ENCODE peak calls at places on chromosomes 16 and 17, in four cellular contexts. One of them, this sample, is unnamed.

GRCh38 chr16:15949210-15950166 is at the start of gene ABCC1:
- DNase-seq in heart right ventricle: peak; percentile 23
- DNase-seq in CD8-positive, alpha-beta memory T cell: peak; percentile 42
- DNase-seq in Peyer's patch: peak; percentile 71
- DNase-seq in this sample: no peak

GRCh38 chr17:37841232-37841631 is 83.0 kb upstream of the TBC1D3K start:
- DNase-seq in Peyer's patch: no peak
- DNase-seq in CD8-positive, alpha-beta memory T cell: no peak
- DNase-seq in heart right ventricle: no peak
- DNase-seq in this sample: no peak

GRCh38 chr16:14378131-14378551 is 251.9 kb downstream of the PARN start:
- DNase-seq in CD8-positive, alpha-beta memory T cell: no peak
- DNase-seq in heart right ventricle: no peak
- DNase-seq in Peyer's patch: no peak
- DNase-seq in this sample: no peak

GRCh38 chr16:1528921-1529537 is 4.4 kb upstream of the TMEM204 start:
- DNase-seq in heart right ventricle: no peak
- DNase-seq in CD8-positive, alpha-beta memory T cell: no peak
- DNase-seq in Peyer's patch: no peak
- DNase-seq in this sample: no peak

GRCh38 chr16:5323284-5323683 is 225.7 kb upstream of the EEF2KMT start:
- DNase-seq in CD8-positive, alpha-beta memory T cell: no peak
- DNase-seq in heart right ventricle: no peak
- DNase-seq in Peyer's patch: no peak
- DNase-seq in this sample: peak; percentile 29

GRCh38 chr17:27651411-27652345 is 20.7 kb downstream of the LGALS9 start:
- DNase-seq in heart right ventricle: peak; percentile 67
- DNase-seq in Peyer's patch: peak; percentile 89
- DNase-seq in CD8-positive, alpha-beta memory T cell: peak; percentile 53
- DNase-seq in this sample: peak; percentile 27

GRCh38 chr16:80883159-80883642 is 78.8 kb upstream of the CDYL2 start:
- DNase-seq in Peyer's patch: peak; percentile 69
- DNase-seq in heart right ventricle: no peak
- DNase-seq in CD8-positive, alpha-beta memory T cell: no peak
- DNase-seq in this sample: no peak

GRCh38 chr17:82696259-82696658 is 2.2 kb downstream of the RAB40B start:
- DNase-seq in CD8-positive, alpha-beta memory T cell: no peak
- DNase-seq in heart right ventricle: no peak
- DNase-seq in Peyer's patch: no peak
- DNase-seq in this sample: no peak

GRCh38 chr16:70159355-70160348 is 13.9 kb upstream of the CLEC18C start:
- DNase-seq in Peyer's patch: no peak
- DNase-seq in heart right ventricle: peak; percentile 3
- DNase-seq in CD8-positive, alpha-beta memory T cell: no peak
- DNase-seq in this sample: no peak

GRCh38 chr17:50211249-50212120 is 10.1 kb upstream of the COL1A1 start:
- DNase-seq in heart right ventricle: no peak
- DNase-seq in CD8-positive, alpha-beta memory T cell: no peak
- DNase-seq in Peyer's patch: peak; percentile 29
- DNase-seq in this sample: no peak

GRCh38 chr16:85401917-85402766 is 211.0 kb upstream of the GSE1 start:
- DNase-seq in heart right ventricle: no peak
- DNase-seq in CD8-positive, alpha-beta memory T cell: no peak
- DNase-seq in Peyer's patch: peak; percentile 42
- DNase-seq in this sample: no peak

GRCh38 chr16:49834496-49835009 is 21.4 kb downstream of the ZNF423 start:
- DNase-seq in Peyer's patch: no peak
- DNase-seq in heart right ventricle: peak; percentile 64
- DNase-seq in CD8-positive, alpha-beta memory T cell: no peak
- DNase-seq in this sample: no peak

GRCh38 chr16:71426880-71427615 is 14.8 kb downstream of the TLE7 start:
- DNase-seq in heart right ventricle: no peak
- DNase-seq in Peyer's patch: no peak
- DNase-seq in CD8-positive, alpha-beta memory T cell: no peak
- DNase-seq in this sample: no peak
- H3K4me3 ChIP-seq in heart right ventricle: no peak overlapping the region
- H3K4me3 ChIP-seq in Peyer's patch: no peak overlapping the region
- H3K4me3 ChIP-seq in CD8-positive, alpha-beta memory T cell: no peak overlapping the region
- H3K4me3 ChIP-seq in this sample: no peak overlapping the region

GRCh38 chr16:67449328-67449727 is 18.4 kb downstream of the HSD11B2 start:
- DNase-seq in heart right ventricle: peak; percentile 71
- DNase-seq in Peyer's patch: no peak
- DNase-seq in CD8-positive, alpha-beta memory T cell: no peak
- DNase-seq in this sample: no peak
- H3K27ac ChIP-seq in heart right ventricle: peak overlapping the region; percentile 45
- H3K27ac ChIP-seq in Peyer's patch: peak overlapping the region; percentile 90
- H3K27ac ChIP-seq in CD8-positive, alpha-beta memory T cell: no peak overlapping the region
- H3K27ac ChIP-seq in this sample: no peak overlapping the region

GRCh38 chr17:80763293-80763867 is 218.7 kb downstream of the RPTOR start:
- DNase-seq in heart right ventricle: no peak
- DNase-seq in Peyer's patch: no peak
- DNase-seq in CD8-positive, alpha-beta memory T cell: no peak
- DNase-seq in this sample: no peak
- H3K4me3 ChIP-seq in heart right ventricle: no peak overlapping the region
- H3K4me3 ChIP-seq in Peyer's patch: no peak overlapping the region
- H3K4me3 ChIP-seq in CD8-positive, alpha-beta memory T cell: peak overlapping the region; percentile 17
- H3K4me3 ChIP-seq in this sample: no peak overlapping the region

GRCh38 chr17:43710101-43710500 is 48.4 kb upstream of the MEOX1 start:
- DNase-seq in Peyer's patch: no peak
- DNase-seq in heart right ventricle: no peak
- DNase-seq in CD8-positive, alpha-beta memory T cell: no peak
- DNase-seq in this sample: no peak

GRCh38 chr17:43717913-43718312 is 40.7 kb downstream of the SOST start:
- DNase-seq in heart right ventricle: no peak
- DNase-seq in CD8-positive, alpha-beta memory T cell: no peak
- DNase-seq in Peyer's patch: no peak
- DNase-seq in this sample: no peak

GRCh38 chr17:43714338-43715149 is 44.0 kb downstream of the SOST start:
- DNase-seq in heart right ventricle: no peak
- DNase-seq in Peyer's patch: no peak
- DNase-seq in CD8-positive, alpha-beta memory T cell: no peak
- DNase-seq in this sample: no peak

GRCh38 chr17:43712397-43712796 is 46.2 kb downstream of the SOST start:
- DNase-seq in heart right ventricle: no peak
- DNase-seq in Peyer's patch: no peak
- DNase-seq in CD8-positive, alpha-beta memory T cell: no peak
- DNase-seq in this sample: no peak

GRCh38 chr17:43713494-43714162 is 45.0 kb downstream of the SOST start:
- DNase-seq in Peyer's patch: no peak
- DNase-seq in heart right ventricle: peak; percentile 45
- DNase-seq in CD8-positive, alpha-beta memory T cell: no peak
- DNase-seq in this sample: no peak
- H3K27ac ChIP-seq in Peyer's patch: no peak overlapping the region
- H3K27ac ChIP-seq in heart right ventricle: peak overlapping the region; percentile 62
- H3K27ac ChIP-seq in CD8-positive, alpha-beta memory T cell: no peak overlapping the region
- H3K27ac ChIP-seq in this sample: no peak overlapping the region

GRCh38 chr17:55174133-55174532 is 90.6 kb upstream of the HLF start:
- DNase-seq in Peyer's patch: no peak
- DNase-seq in CD8-positive, alpha-beta memory T cell: no peak
- DNase-seq in heart right ventricle: no peak
- DNase-seq in this sample: no peak

GRCh38 chr17:55172612-55173011 is 92.1 kb upstream of the HLF start:
- DNase-seq in Peyer's patch: no peak
- DNase-seq in CD8-positive, alpha-beta memory T cell: no peak
- DNase-seq in heart right ventricle: no peak
- DNase-seq in this sample: no peak

GRCh38 chr17:55168970-55169687 is 95.6 kb upstream of the HLF start:
- DNase-seq in heart right ventricle: no peak
- DNase-seq in CD8-positive, alpha-beta memory T cell: no peak
- DNase-seq in Peyer's patch: no peak
- DNase-seq in this sample: no peak

GRCh38 chr17:55175788-55176425 is 88.9 kb upstream of the HLF start:
- DNase-seq in heart right ventricle: no peak
- DNase-seq in Peyer's patch: no peak
- DNase-seq in CD8-positive, alpha-beta memory T cell: no peak
- DNase-seq in this sample: no peak

DNA sequence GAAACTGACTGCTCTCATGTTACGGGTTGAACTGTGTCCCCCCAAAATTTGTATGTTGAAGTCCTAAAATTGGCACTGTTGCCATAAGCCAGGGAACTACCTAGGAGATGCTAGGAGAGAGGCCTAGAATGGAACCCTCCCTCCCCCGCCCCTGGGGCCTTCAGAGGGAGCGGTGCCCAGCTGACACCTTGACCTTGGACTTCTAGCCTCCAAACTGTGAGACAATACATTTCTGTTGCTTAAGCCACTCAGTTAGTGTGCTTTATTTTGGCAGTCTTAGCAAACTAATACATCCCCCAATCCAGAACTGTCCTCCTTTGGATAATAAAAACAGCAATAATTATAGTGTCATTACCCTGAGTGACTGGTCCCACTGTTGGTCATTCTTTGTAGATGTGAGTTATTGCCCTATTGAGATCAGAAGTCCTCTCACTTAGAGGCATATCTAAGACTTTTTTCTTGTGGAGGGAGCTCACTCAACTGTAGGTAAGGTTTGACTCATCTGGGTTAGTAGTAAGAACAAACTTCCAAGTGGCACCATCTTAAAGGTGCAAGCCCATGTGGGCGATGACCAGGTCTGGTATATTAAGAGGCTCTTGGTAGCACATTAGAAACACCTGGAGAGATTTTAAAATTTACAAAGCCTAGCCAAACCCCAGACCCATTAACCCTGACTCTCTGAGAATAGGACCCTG is 93.0 kb upstream of the HLF start:
- DNase-seq in CD8-positive, alpha-beta memory T cell: no peak
- DNase-seq in heart right ventricle: no peak
- DNase-seq in Peyer's patch: no peak
- DNase-seq in this sample: no peak
- H3K4me3 ChIP-seq in CD8-positive, alpha-beta memory T cell: no peak overlapping the region
- H3K4me3 ChIP-seq in heart right ventricle: no peak overlapping the region
- H3K4me3 ChIP-seq in Peyer's patch: no peak overlapping the region
- H3K4me3 ChIP-seq in this sample: no peak overlapping the region

GRCh38 chr16:57797526-57798266 is 4.6 kb downstream of the KIFC3 start:
- DNase-seq in CD8-positive, alpha-beta memory T cell: no peak
- DNase-seq in Peyer's patch: peak; percentile 68
- DNase-seq in heart right ventricle: no peak
- DNase-seq in this sample: no peak

GRCh38 chr16:57798267-57798810 is 4.0 kb downstream of the KIFC3 start:
- DNase-seq in heart right ventricle: no peak
- DNase-seq in CD8-positive, alpha-beta memory T cell: no peak
- DNase-seq in Peyer's patch: no peak
- DNase-seq in this sample: no peak

GRCh38 chr16:57798953-57799618 is 3.2 kb downstream of the KIFC3 start:
- DNase-seq in CD8-positive, alpha-beta memory T cell: no peak
- DNase-seq in heart right ventricle: no peak
- DNase-seq in Peyer's patch: no peak
- DNase-seq in this sample: no peak

GRCh38 chr16:57795431-57795878 is 6.8 kb downstream of the KIFC3 start:
- DNase-seq in heart right ventricle: peak; percentile 50
- DNase-seq in CD8-positive, alpha-beta memory T cell: no peak
- DNase-seq in Peyer's patch: peak; percentile 67
- DNase-seq in this sample: no peak

GRCh38 chr16:57797216-57797525 is 5.1 kb downstream of the KIFC3 start:
- DNase-seq in Peyer's patch: no peak
- DNase-seq in CD8-positive, alpha-beta memory T cell: no peak
- DNase-seq in heart right ventricle: no peak
- DNase-seq in this sample: no peak
- H3K27ac ChIP-seq in Peyer's patch: peak overlapping the region; percentile 55
- H3K27ac ChIP-seq in CD8-positive, alpha-beta memory T cell: no peak overlapping the region
- H3K27ac ChIP-seq in heart right ventricle: peak overlapping the region; percentile 39
- H3K27ac ChIP-seq in this sample: no peak overlapping the region

DNA sequence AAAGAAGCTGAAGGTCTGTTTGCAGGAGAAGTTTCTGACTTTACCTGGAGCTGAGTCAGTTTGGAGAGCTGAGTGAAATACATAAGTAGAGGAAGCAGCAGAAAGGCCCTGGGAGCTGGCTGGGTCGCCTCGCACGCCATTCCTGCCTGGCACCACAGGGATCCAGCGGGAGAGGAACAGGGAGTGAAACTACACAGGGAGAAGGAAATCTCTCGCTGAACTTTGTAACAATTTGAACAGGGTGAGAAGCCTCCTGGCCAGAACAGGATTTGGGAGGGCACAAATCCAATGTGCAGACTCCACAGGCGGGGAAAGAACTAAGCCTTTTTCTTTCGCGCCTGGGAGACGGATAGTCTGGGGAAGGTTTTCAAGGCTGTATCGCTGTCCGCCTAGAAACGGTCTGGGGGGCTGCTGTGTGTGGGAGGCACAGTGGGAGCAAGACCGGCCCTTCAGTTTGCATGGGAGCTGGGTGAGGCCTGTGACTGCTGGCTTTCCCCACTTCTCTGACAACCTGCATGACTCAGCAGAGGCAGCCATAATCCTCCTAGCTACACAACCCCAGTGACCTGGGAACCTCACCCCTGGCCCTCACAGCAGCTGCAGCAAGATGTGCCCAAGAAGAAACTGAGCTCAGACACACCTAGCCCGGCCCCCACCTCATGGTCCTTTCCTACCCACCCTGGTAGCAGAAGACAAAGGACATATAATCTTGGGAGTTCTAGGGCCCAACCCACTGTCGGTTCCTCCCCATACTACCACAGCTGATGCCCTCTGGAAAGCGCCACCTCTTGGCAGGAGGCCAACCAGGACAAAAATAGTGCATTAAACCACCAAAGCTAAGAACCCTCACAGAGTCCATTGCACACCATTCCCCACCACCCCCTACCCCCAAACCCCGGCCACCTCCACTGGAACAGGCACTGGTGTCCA is 778.6 kb downstream of the KCNJ2 start:
- DNase-seq in CD8-positive, alpha-beta memory T cell: no peak
- DNase-seq in heart right ventricle: no peak
- DNase-seq in Peyer's patch: no peak
- DNase-seq in this sample: no peak
- H3K4me3 ChIP-seq in CD8-positive, alpha-beta memory T cell: no peak overlapping the region
- H3K4me3 ChIP-seq in heart right ventricle: no peak overlapping the region
- H3K4me3 ChIP-seq in Peyer's patch: no peak overlapping the region
- H3K4me3 ChIP-seq in this sample: no peak overlapping the region

GRCh38 chr16:82792704-82793103 is 165.9 kb downstream of the CDH13 start:
- DNase-seq in Peyer's patch: no peak
- DNase-seq in heart right ventricle: no peak
- DNase-seq in CD8-positive, alpha-beta memory T cell: no peak
- DNase-seq in this sample: no peak

GRCh38 chr16:82784567-82784956 is 157.8 kb downstream of the CDH13 start:
- DNase-seq in heart right ventricle: no peak
- DNase-seq in Peyer's patch: no peak
- DNase-seq in CD8-positive, alpha-beta memory T cell: no peak
- DNase-seq in this sample: no peak

GRCh38 chr16:82788225-82788624 is 161.5 kb downstream of the CDH13 start:
- DNase-seq in Peyer's patch: no peak
- DNase-seq in heart right ventricle: no peak
- DNase-seq in CD8-positive, alpha-beta memory T cell: no peak
- DNase-seq in this sample: no peak

GRCh38 chr16:82793550-82794244 is 166.9 kb downstream of the CDH13 start:
- DNase-seq in heart right ventricle: no peak
- DNase-seq in CD8-positive, alpha-beta memory T cell: no peak
- DNase-seq in Peyer's patch: no peak
- DNase-seq in this sample: no peak

GRCh38 chr16:82788919-82789318 is 162.2 kb downstream of the CDH13 start:
- DNase-seq in heart right ventricle: no peak
- DNase-seq in Peyer's patch: no peak
- DNase-seq in CD8-positive, alpha-beta memory T cell: no peak
- DNase-seq in this sample: no peak
- H3K27ac ChIP-seq in heart right ventricle: no peak overlapping the region
- H3K27ac ChIP-seq in Peyer's patch: no peak overlapping the region
- H3K27ac ChIP-seq in CD8-positive, alpha-beta memory T cell: no peak overlapping the region
- H3K27ac ChIP-seq in this sample: no peak overlapping the region